ENCODE peak calls at places on chromosome 6, in ten cellular contexts. M is bronchial epithelial cell; J is activated naive CD8-positive, alpha-beta T cell treated with anti-CD3 and anti-CD28 coated beads, Interleukin-2, amount 50 U/mL, for 16 hours; S is CD8-positive, alpha-beta memory T cell; A is hepatocyte; U is AG10803; C is HEK293T; O is NT2/D1; Z is left ventricle myocardium superior; Y is brain microvascular endothelial cell. E is an unnamed sample.

GRCh38 chr6:14353263-14353662 is 235.7 kb downstream of the CD83 start:
- DNase-seq in M (peak; percentile 59), J (no peak), S (no peak), A (no peak), U (no peak), C (no peak), O (no peak), Z (no peak), Y (no peak), E (no peak)

GRCh38 chr6:90195094-90195793 is 101.4 kb downstream of the BACH2 start:
- DNase-seq in M (no peak), J (no peak), S (no peak), A (no peak), U (no peak), C (no peak), O (no peak), Z (no peak), Y (no peak), E (no peak)

GRCh38 chr6:170575250-170575649 is 9.2 kb downstream of the PDCD2 start:
- DNase-seq in M (peak; percentile 24), J (no peak), S (no peak), A (peak; percentile 12), U (no peak), C (peak; percentile 33), O (no peak), Z (no peak), Y (peak; percentile 20), E (no peak)

GRCh38 chr6:135325624-135326424 is 144.7 kb downstream of the MYB start:
- DNase-seq in M (peak; percentile 26), J (no peak), S (no peak), A (no peak), U (peak; percentile 0), C (no peak), O (no peak), Z (no peak), Y (no peak), E (no peak)

GRCh38 chr6:101016163-101016562 is 135.0 kb upstream of the ASCC3 start:
- DNase-seq in M (no peak), J (no peak), S (no peak), A (no peak), U (no peak), C (no peak), O (no peak), Z (no peak), Y (no peak), E (no peak)

GRCh38 chr6:157558049-157558448 is 177.1 kb downstream of the ZDHHC14 start:
- DNase-seq in M (no peak), J (no peak), S (no peak), A (no peak), U (no peak), C (no peak), O (no peak), Z (no peak), Y (no peak), E (no peak)

GRCh38 chr6:21398741-21399140 is 194.8 kb upstream of the SOX4 start:
- DNase-seq in M (no peak), J (no peak), S (no peak), A (no peak), U (no peak), C (no peak), O (no peak), Z (no peak), Y (no peak), E (no peak)

GRCh38 chr6:151276112-151276745 is 36.5 kb downstream of the AKAP12 start:
- DNase-seq in M (peak; percentile 83), J (no peak), S (no peak), A (peak; percentile 30), U (peak; percentile 95), C (no peak), O (no peak), Z (peak; percentile 57), Y (peak; percentile 53), E (no peak)

GRCh38 chr6:89693207-89693606 is 54.7 kb upstream of the LYRM2 start:
- DNase-seq in M (peak; percentile 4), J (no peak), S (no peak), A (no peak), U (no peak), C (no peak), O (no peak), Z (no peak), Y (no peak), E (no peak)

E was measured in A549.